ENCODE peak calls at places on chromosomes 2 and 18, in eight cellular contexts. One of them, this sample, is unnamed.

GRCh38 chr2:216666461-216667233 is 28.7 kb downstream of the IGFBP5 start:
- DNase-seq in heart left ventricle: peak
- DNase-seq in psoas muscle: peak
- DNase-seq in fibroblast of pulmonary artery: peak
- DNase-seq in stomach: peak
- DNase-seq in A549: peak
- DNase-seq in tibial artery: peak
- DNase-seq in mammary epithelial cell: peak
- DNase-seq in this sample: peak

GRCh38 chr2:54416166-54416798 is 39.8 kb upstream of the SPTBN1 start:
- DNase-seq in heart left ventricle: no peak
- DNase-seq in psoas muscle: no peak
- DNase-seq in fibroblast of pulmonary artery: peak
- DNase-seq in stomach: peak
- DNase-seq in A549: no peak
- DNase-seq in tibial artery: no peak
- DNase-seq in mammary epithelial cell: no peak
- DNase-seq in this sample: peak

GRCh38 chr2:118881490-118882129 is 34.2 kb upstream of the EN1 start:
- DNase-seq in heart left ventricle: no peak
- DNase-seq in psoas muscle: no peak
- DNase-seq in fibroblast of pulmonary artery: peak
- DNase-seq in stomach: peak
- DNase-seq in A549: peak
- DNase-seq in tibial artery: no peak
- DNase-seq in mammary epithelial cell: peak
- DNase-seq in this sample: peak

GRCh38 chr2:217160978-217161973 is 301.4 kb upstream of the TNP1 start:
- DNase-seq in heart left ventricle: no peak
- DNase-seq in psoas muscle: no peak
- DNase-seq in fibroblast of pulmonary artery: no peak
- DNase-seq in stomach: no peak
- DNase-seq in A549: no peak
- DNase-seq in tibial artery: no peak
- DNase-seq in mammary epithelial cell: peak
- DNase-seq in this sample: peak

GRCh38 chr2:158178646-158179045 is 77.0 kb downstream of the UPP2 start:
- DNase-seq in heart left ventricle: no peak
- DNase-seq in psoas muscle: no peak
- DNase-seq in fibroblast of pulmonary artery: no peak
- DNase-seq in stomach: no peak
- DNase-seq in A549: no peak
- DNase-seq in tibial artery: no peak
- DNase-seq in mammary epithelial cell: no peak
- DNase-seq in this sample: no peak

GRCh38 chr2:133837441-133838090 is 269.3 kb upstream of the NCKAP5 start:
- DNase-seq in heart left ventricle: no peak
- DNase-seq in psoas muscle: no peak
- DNase-seq in fibroblast of pulmonary artery: peak
- DNase-seq in stomach: no peak
- DNase-seq in A549: no peak
- DNase-seq in tibial artery: no peak
- DNase-seq in mammary epithelial cell: no peak
- DNase-seq in this sample: no peak

GRCh38 chr2:217866457-217866856 is 136.3 kb downstream of the TNS1 start:
- DNase-seq in heart left ventricle: no peak
- DNase-seq in psoas muscle: peak
- DNase-seq in fibroblast of pulmonary artery: no peak
- DNase-seq in stomach: no peak
- DNase-seq in A549: no peak
- DNase-seq in tibial artery: no peak
- DNase-seq in mammary epithelial cell: no peak
- DNase-seq in this sample: no peak

GRCh38 chr2:11771971-11772615 is 25.7 kb downstream of the LPIN1 start:
- DNase-seq in heart left ventricle: no peak
- DNase-seq in psoas muscle: peak
- DNase-seq in fibroblast of pulmonary artery: no peak
- DNase-seq in stomach: no peak
- DNase-seq in A549: no peak
- DNase-seq in tibial artery: no peak
- DNase-seq in mammary epithelial cell: no peak
- DNase-seq in this sample: no peak

GRCh38 chr2:64274399-64275173 is 130.4 kb upstream of the PELI1 start:
- DNase-seq in heart left ventricle: no peak
- DNase-seq in psoas muscle: no peak
- DNase-seq in fibroblast of pulmonary artery: no peak
- DNase-seq in stomach: no peak
- DNase-seq in A549: no peak
- DNase-seq in tibial artery: no peak
- DNase-seq in mammary epithelial cell: peak
- DNase-seq in this sample: no peak

DNA sequence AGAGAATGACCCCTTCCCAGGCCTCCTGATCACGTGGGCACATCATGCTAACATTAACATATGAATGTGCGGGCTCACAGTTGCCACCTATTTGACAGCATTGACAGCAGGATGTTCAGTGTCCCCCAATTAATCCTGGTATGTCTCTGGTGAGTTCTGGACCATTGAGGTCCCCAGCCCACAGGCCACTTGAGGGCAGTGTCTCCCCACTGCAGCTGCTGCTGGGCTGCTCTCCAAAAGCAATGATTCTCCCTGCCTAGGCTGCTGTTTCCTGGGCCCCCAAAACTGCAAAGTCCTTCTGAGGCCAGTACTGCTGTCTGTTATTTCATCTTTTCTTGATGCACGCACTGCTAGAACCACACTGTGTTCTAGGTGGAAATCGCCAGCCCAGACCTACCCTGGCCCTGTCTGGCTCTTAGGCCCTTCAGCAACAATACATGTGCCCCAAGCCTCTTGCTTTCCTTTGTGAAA is 52.7 kb upstream of the MAPK4 start:
- DNase-seq in heart left ventricle: peak
- DNase-seq in psoas muscle: peak
- DNase-seq in fibroblast of pulmonary artery: peak
- DNase-seq in stomach: peak
- DNase-seq in A549: peak
- DNase-seq in tibial artery: peak
- DNase-seq in mammary epithelial cell: peak
- DNase-seq in this sample: peak
- TF ChIP-seq CTCF in heart left ventricle: peak
- TF ChIP-seq CTCF in psoas muscle: peak
- TF ChIP-seq CTCF in fibroblast of pulmonary artery: peak
- TF ChIP-seq CTCF in stomach: no peak
- TF ChIP-seq CTCF in A549: peak
- TF ChIP-seq CTCF in tibial artery: peak
- TF ChIP-seq CTCF in mammary epithelial cell: peak
- TF ChIP-seq CTCF in this sample: no peak

DNA sequence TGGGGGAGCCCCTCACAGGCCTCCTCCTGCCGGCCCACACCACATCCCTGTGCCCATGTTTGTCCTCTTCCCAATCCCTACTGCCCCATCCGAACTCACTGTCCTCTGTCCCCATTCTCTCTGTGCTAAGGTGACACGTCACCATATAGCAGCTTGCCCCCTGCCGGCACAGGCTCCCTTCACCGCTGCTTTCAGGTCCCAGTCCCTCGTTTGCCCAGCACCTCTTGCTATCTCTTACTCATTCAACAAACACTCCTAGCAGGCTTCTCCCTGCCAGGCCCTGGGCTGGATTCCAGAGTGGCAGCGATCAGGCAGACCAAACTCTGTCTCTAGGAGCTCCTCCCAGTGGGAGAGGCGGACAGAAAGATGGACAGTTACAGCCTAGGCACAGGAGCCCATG is 74.3 kb downstream of the TFCP2L1 start:
- DNase-seq in heart left ventricle: peak
- DNase-seq in psoas muscle: peak
- DNase-seq in fibroblast of pulmonary artery: no peak
- DNase-seq in stomach: peak
- DNase-seq in A549: peak
- DNase-seq in tibial artery: no peak
- DNase-seq in mammary epithelial cell: no peak
- DNase-seq in this sample: no peak
- TF ChIP-seq CTCF in heart left ventricle: no peak
- TF ChIP-seq CTCF in psoas muscle: no peak
- TF ChIP-seq CTCF in fibroblast of pulmonary artery: no peak
- TF ChIP-seq CTCF in stomach: no peak
- TF ChIP-seq CTCF in A549: no peak
- TF ChIP-seq CTCF in tibial artery: no peak
- TF ChIP-seq CTCF in mammary epithelial cell: no peak
- TF ChIP-seq CTCF in this sample: no peak

DNA sequence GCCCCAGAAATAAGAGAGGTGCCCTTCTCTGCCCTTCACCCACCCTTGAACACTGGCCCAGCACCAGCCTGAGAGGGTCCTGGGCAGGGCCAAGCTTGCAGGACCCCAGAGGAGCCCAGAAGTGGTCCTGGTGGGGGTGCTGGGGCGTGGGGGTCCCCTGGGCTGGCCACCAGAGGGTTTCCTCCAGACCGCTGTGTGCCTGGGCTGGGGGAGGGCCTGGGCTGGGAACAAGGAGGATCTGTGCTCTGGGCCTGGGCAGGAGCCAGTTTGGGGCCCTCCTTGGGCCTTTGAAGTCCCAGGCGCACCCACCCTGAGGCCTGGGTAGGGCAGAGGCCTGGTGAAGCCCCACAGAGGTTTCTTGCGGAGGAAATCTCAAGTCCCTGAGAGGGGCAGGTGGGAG is 63.4 kb upstream of the GPC1 start:
- DNase-seq in heart left ventricle: peak
- DNase-seq in psoas muscle: no peak
- DNase-seq in fibroblast of pulmonary artery: no peak
- DNase-seq in stomach: no peak
- DNase-seq in A549: no peak
- DNase-seq in tibial artery: no peak
- DNase-seq in mammary epithelial cell: no peak
- DNase-seq in this sample: no peak
- TF ChIP-seq CTCF in heart left ventricle: no peak
- TF ChIP-seq CTCF in psoas muscle: no peak
- TF ChIP-seq CTCF in fibroblast of pulmonary artery: no peak
- TF ChIP-seq CTCF in stomach: no peak
- TF ChIP-seq CTCF in A549: no peak
- TF ChIP-seq CTCF in tibial artery: no peak
- TF ChIP-seq CTCF in mammary epithelial cell: no peak
- TF ChIP-seq CTCF in this sample: no peak

GRCh38 chr2:235085476-235085875 is 133.7 kb downstream of the SH3BP4 start:
- DNase-seq in heart left ventricle: no peak
- DNase-seq in psoas muscle: no peak
- DNase-seq in fibroblast of pulmonary artery: peak
- DNase-seq in stomach: no peak
- DNase-seq in A549: no peak
- DNase-seq in tibial artery: no peak
- DNase-seq in mammary epithelial cell: no peak
- DNase-seq in this sample: no peak

GRCh38 chr2:235091421-235091820 is 139.6 kb downstream of the SH3BP4 start:
- DNase-seq in heart left ventricle: no peak
- DNase-seq in psoas muscle: no peak
- DNase-seq in fibroblast of pulmonary artery: no peak
- DNase-seq in stomach: no peak
- DNase-seq in A549: no peak
- DNase-seq in tibial artery: no peak
- DNase-seq in mammary epithelial cell: no peak
- DNase-seq in this sample: no peak

GRCh38 chr2:235086481-235087184 is 134.8 kb downstream of the SH3BP4 start:
- DNase-seq in heart left ventricle: no peak
- DNase-seq in psoas muscle: no peak
- DNase-seq in fibroblast of pulmonary artery: no peak
- DNase-seq in stomach: no peak
- DNase-seq in A549: no peak
- DNase-seq in tibial artery: no peak
- DNase-seq in mammary epithelial cell: no peak
- DNase-seq in this sample: no peak

GRCh38 chr2:235088608-235089020 is 136.8 kb downstream of the SH3BP4 start:
- DNase-seq in heart left ventricle: no peak
- DNase-seq in psoas muscle: no peak
- DNase-seq in fibroblast of pulmonary artery: peak
- DNase-seq in stomach: no peak
- DNase-seq in A549: peak
- DNase-seq in tibial artery: no peak
- DNase-seq in mammary epithelial cell: peak
- DNase-seq in this sample: no peak

DNA sequence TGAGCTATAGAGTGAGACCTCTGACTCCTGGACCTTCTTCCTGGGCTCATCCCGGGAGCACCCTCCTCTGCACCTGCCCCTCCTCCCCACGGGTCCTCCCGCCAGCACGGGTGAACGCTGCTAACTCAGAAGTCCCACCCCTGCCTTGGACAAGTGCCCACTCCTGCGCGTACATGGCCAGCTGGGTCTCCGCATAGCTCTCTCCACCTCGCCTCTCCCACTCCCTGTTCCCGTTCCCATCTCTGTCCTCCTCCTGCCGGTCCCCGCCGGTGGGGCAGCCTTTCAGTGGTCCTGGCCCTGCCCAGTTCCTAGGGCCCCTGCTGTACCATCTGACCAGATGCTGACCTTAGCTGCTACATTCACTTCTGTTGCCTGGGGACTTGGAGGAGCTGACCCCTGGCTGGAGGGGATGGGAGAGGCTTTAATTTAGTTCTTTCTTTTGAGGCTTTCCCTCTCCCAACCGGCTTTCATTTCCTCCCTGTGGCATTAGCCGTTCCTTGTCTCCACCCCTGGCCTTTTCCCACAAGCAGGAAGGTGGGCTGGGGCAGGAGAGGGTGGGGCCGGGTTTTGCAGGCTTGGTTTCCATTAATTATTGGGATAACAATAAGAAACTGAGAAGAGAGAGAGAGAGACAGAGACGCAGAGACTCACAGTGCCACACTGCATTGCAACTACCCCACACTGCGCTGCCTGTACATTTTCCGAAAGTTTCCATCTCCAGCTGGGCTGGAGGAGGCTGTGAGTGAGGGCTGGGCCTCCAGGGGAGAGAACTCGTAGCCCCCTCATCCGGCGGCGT is 136.2 kb downstream of the SH3BP4 start:
- DNase-seq in heart left ventricle: peak
- DNase-seq in psoas muscle: peak
- DNase-seq in fibroblast of pulmonary artery: peak
- DNase-seq in stomach: peak
- DNase-seq in A549: no peak
- DNase-seq in tibial artery: no peak
- DNase-seq in mammary epithelial cell: no peak
- DNase-seq in this sample: no peak
- TF ChIP-seq CTCF in heart left ventricle: no peak
- TF ChIP-seq CTCF in psoas muscle: no peak
- TF ChIP-seq CTCF in fibroblast of pulmonary artery: peak
- TF ChIP-seq CTCF in stomach: no peak
- TF ChIP-seq CTCF in A549: no peak
- TF ChIP-seq CTCF in tibial artery: peak
- TF ChIP-seq CTCF in mammary epithelial cell: no peak
- TF ChIP-seq CTCF in this sample: no peak

This sample was measured in endothelial cell.